ENCODE peak calls at places on chromosomes 7 and 10, in eight cellular contexts. O is PC-3, N is GM23248, B is GM23338, I is SK-N-SH, Q is HCT116, X is MM.1S, E is hepatocyte. T is an unnamed sample.
A peak's percentile ranks its signal among the peaks of the same experiment; 100 is the strongest.

GRCh38 chr7:25167262-25167843 is 42.3 kb upstream of the CYCS start:
- DNase-seq in O (no peak), N (no peak), B (no peak), I (no peak), Q (no peak), X (no peak), E (peak; percentile 14), T (no peak)

GRCh38 chr10:21285742-21286311 is 239.7 kb downstream of the SKIDA1 start:
- DNase-seq in O (peak; percentile 67), N (peak; percentile 7), B (no peak), I (no peak), Q (peak; percentile 52), X (no peak), E (no peak), T (no peak)

GRCh38 chr10:124091646-124092269 is 1.6 kb downstream of the CHST15 start:
- DNase-seq in O (no peak), N (peak; percentile 22), B (peak; percentile 72), I (peak; percentile 73), Q (no peak), X (peak; percentile 43), E (peak; percentile 49), T (peak; percentile 58)

GRCh38 chr7:24786941-24787340 is 29.7 kb upstream of the GSDME start:
- DNase-seq in O (peak; percentile 96), N (peak; percentile 99), B (no peak), I (no peak), Q (peak; percentile 73), X (no peak), E (no peak), T (no peak)

GRCh38 chr7:29107056-29107455 is 39.3 kb downstream of the CPVL start:
- DNase-seq in O (no peak), N (no peak), B (no peak), I (no peak), Q (no peak), X (no peak), E (no peak), T (no peak)

GRCh38 chr7:34165927-34166550 is 260.7 kb downstream of the BMPER start:
- DNase-seq in O (peak; percentile 62), N (peak; percentile 72), B (peak; percentile 75), I (peak; percentile 49), Q (peak; percentile 7), X (peak; percentile 21), E (peak; percentile 26), T (peak; percentile 4)

GRCh38 chr10:120414946-120415345 is 42.1 kb upstream of the PLPP4 start:
- DNase-seq in O (no peak), N (no peak), B (no peak), I (no peak), Q (no peak), X (no peak), E (no peak), T (no peak)

GRCh38 chr7:13834328-13834761 is 155.1 kb downstream of the ETV1 start:
- DNase-seq in O (no peak), N (peak; percentile 45), B (peak; percentile 56), I (peak; percentile 67), Q (no peak), X (no peak), E (no peak), T (no peak)

GRCh38 chr7:131556912-131557457 is 557 bp upstream of the PODXL start:
- DNase-seq in O (peak; percentile 10), N (no peak), B (peak; percentile 68), I (no peak), Q (no peak), X (no peak), E (no peak), T (no peak)

GRCh38 chr10:75347211-75347610 is 54.4 kb downstream of the ZNF503 start:
- DNase-seq in O (no peak), N (no peak), B (no peak), I (no peak), Q (no peak), X (no peak), E (no peak), T (no peak)

GRCh38 chr7:143299840-143300239 is 11.7 kb downstream of the CASP2 start:
- DNase-seq in O (peak; percentile 52), N (peak; percentile 22), B (peak; percentile 79), I (peak; percentile 72), Q (peak; percentile 23), X (peak; percentile 40), E (peak; percentile 42), T (peak; percentile 55)

DNA sequence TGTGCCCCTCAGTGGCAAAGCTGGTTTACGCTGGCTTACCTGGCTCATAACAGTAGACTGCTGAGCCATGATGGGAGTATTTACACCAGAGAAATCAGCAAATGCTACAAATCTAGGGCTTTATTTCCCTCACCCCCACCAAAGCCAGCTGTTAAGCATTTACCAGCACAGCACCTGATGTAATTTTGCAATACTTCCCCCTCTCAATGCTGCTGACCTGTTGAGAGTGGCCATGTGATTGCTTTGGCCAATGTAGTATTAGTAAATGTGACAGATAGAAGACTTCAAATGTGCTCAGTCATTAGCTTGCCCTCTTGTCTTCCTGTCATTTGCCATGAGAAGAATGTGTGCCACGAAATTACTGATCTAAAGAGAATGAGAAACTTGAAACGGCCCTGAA is 46.6 kb downstream of the HERPUD2 start:
- DNase-seq in O (no peak), N (no peak), B (no peak), I (no peak), Q (no peak), X (no peak), E (peak; percentile 18), T (no peak)
- H3K27ac ChIP-seq in O (no peak overlapping the region), N (no peak overlapping the region), B (no peak overlapping the region), I (no peak overlapping the region), Q (no peak overlapping the region), X (no peak overlapping the region), E (peak overlapping the region; percentile 76), T (no peak overlapping the region)

GRCh38 chr10:101693701-101694055 is 1.3 kb downstream of the FBXW4 start:
- DNase-seq in O (peak; percentile 17), N (peak; percentile 80), B (no peak), I (peak; percentile 64), Q (no peak), X (peak; percentile 36), E (peak; percentile 59), T (peak; percentile 74)

GRCh38 chr10:101687088-101687487 is 7.9 kb downstream of the FBXW4 start:
- DNase-seq in O (no peak), N (no peak), B (no peak), I (no peak), Q (no peak), X (no peak), E (no peak), T (no peak)

GRCh38 chr10:101694056-101694673 is 805 bp downstream of the FBXW4 start:
- DNase-seq in O (peak; percentile 40), N (peak; percentile 77), B (peak; percentile 79), I (peak; percentile 84), Q (no peak), X (peak; percentile 69), E (peak; percentile 81), T (peak; percentile 78)

GRCh38 chr10:101691081-101691480 is 3.9 kb downstream of the FBXW4 start:
- DNase-seq in O (no peak), N (no peak), B (no peak), I (no peak), Q (no peak), X (no peak), E (no peak), T (no peak)

DNA sequence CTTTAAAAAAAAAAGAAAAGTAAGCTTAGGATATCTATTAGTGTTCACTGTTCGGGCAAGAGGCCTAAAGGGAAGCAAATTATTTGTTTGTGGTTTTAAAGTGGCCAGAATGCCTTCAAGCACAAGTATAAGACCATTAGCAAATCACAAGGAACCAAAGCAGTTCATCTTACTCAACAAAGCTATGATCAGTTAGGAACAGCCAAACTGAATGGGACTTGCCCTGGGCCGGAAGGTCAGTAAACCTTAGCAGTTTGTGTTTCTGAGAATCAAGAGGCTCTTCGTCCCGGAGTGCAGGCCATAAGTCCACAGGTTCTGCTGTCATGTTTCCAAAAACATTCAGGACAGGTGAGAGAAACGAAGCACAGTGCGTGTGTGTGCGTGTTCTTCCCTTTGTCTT is 4.5 kb downstream of the FBXW4 start:
- DNase-seq in O (no peak), N (no peak), B (no peak), I (no peak), Q (no peak), X (no peak), E (no peak), T (no peak)
- TF ChIP-seq EZH2phosphoT487 in O (no peak), N (no peak), B (no peak), I (no peak), Q (no peak), X (no peak), E (no peak), T (no peak)

DNA sequence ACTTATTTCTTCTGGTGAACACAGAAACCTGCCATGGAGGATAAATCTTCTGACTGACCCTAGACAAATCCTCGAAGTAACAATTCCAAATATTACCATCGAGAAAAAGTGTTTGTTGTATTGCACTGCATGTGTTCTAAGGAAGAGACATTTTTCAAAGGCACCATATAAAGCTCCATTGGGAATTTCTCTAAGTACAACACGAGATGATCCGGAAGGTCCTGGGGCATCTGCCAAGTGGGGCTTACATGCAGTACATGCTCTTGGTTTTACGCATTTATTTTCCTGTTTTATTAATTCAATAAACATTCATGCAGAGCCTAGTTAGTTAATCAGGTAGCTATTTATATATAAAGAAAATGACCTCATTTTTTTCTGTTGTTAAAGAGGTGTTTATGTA is 692.0 kb upstream of the IGFBP3 start:
- DNase-seq in O (no peak), N (no peak), B (no peak), I (no peak), Q (no peak), X (no peak), E (no peak), T (no peak)
- H3K9me2 ChIP-seq in O (no peaks in the 10 kb centered on the region), N (no peaks in the 10 kb centered on the region), B (peaks cover 6% of the 10 kb centered on the region), I (no peaks in the 10 kb centered on the region), Q (no peaks in the 10 kb centered on the region), X (no peaks in the 10 kb centered on the region), E (no peaks in the 10 kb centered on the region), T (no peaks in the 10 kb centered on the region)

GRCh38 chr10:3886666-3887251 is 101.8 kb upstream of the KLF6 start:
- DNase-seq in O (peak; percentile 51), N (peak; percentile 94), B (no peak), I (peak; percentile 50), Q (no peak), X (no peak), E (peak; percentile 79), T (no peak)
- H3K27ac ChIP-seq in O (peak overlapping the region; percentile 90), N (peak overlapping the region; percentile 99), B (no peak overlapping the region), I (peak overlapping the region; percentile 98), Q (no peak overlapping the region), X (no peak overlapping the region), E (peak overlapping the region; percentile 96), T (no peak overlapping the region)

DNA sequence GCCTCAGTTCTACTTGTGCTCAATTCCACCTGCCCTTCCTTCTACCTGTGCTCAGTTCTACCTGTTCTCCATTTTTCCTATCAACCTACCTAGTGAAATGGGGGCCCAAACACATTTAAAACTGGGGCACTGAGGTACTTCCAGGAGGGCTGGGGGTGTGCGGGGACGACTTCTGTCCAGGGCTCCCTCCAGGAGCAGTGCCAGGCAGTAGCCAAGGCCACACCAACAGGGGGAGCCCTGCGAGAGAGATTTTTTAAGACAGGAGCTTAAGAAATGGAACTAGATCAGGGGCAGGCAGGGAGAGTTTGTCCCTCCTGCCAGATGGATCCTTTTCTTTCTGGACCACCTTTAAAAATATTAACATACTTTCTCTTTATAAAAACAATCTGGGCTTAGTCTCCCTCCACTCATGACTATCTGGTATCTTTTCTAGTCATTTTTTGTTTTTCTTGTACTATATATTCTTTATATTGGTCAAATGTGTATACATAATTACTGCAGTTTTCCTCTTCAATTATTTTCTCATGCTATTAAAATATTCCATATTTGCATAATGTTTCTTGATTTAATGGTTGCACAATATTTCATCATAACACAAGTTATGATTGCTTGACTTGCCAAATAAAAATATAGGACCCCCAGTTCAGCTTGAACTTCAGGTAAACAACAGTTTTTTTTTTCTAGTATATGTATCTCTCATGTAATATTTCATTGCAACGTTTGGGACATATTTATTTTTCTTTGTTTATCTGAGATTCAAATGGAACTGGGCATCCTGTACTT is 47.3 kb upstream of the INSYN2A start:
- DNase-seq in O (peak; percentile 50), N (peak; percentile 44), B (peak; percentile 83), I (peak; percentile 43), Q (peak; percentile 39), X (peak; percentile 7), E (peak; percentile 48), T (peak; percentile 3)
- TF ChIP-seq EZH2phosphoT487 in O (no peak), N (no peak), B (no peak), I (no peak), Q (no peak), X (no peak), E (no peak), T (no peak)

T was measured in OCI-LY7.